ENCODE peak calls at places on chromosomes 2 and 18, in five cellular contexts. U, Y, G, J and R are unnamed samples.

GRCh38 chr2:125259441-125259840 is 1234.4 kb downstream of the CNTNAP5 start:
- DNase-seq in U (no peak), J (no peak), G (no peak), Y (no peak), R (no peak)

GRCh38 chr2:155525194-155525593 is 807.3 kb downstream of the NR4A2 start:
- DNase-seq in J (no peak), G (no peak), U (no peak), Y (no peak), R (no peak)

GRCh38 chr2:26952374-26952773 is 18.1 kb upstream of the MAPRE3 start:
- DNase-seq in U (no peak), G (no peak), Y (no peak), J (no peak), R (no peak)

GRCh38 chr2:119253760-119254600 is 30.3 kb downstream of the STEAP3 start:
- DNase-seq in U (no peak), G (no peak), Y (no peak), J (no peak), R (no peak)

GRCh38 chr2:223203971-223204370 is 152.0 kb downstream of the KCNE4 start:
- DNase-seq in J (no peak), U (no peak), G (no peak), Y (no peak), R (peak; percentile 66)

GRCh38 chr2:55112229-55113016 is 62.2 kb upstream of the RTN4 start:
- DNase-seq in U (peak; percentile 77), G (peak; percentile 60), Y (peak; percentile 79), J (peak; percentile 92), R (peak; percentile 91)

GRCh38 chr18:63570721-63571120 is 16.4 kb upstream of the SERPINB13 start:
- DNase-seq in G (no peak), U (no peak), Y (no peak), J (no peak), R (no peak)

GRCh38 chr2:225411452-225411851 is 11.9 kb downstream of the NYAP2 start:
- DNase-seq in G (no peak), J (no peak), Y (no peak), U (no peak), R (no peak)

GRCh38 chr2:130756041-130756720 is 841 bp downstream of the AMER3 start:
- DNase-seq in U (no peak), J (no peak), Y (no peak), G (no peak), R (peak; percentile 6)

GRCh38 chr2:234830853-234831252 is 121.0 kb upstream of the SH3BP4 start:
- DNase-seq in G (no peak), J (no peak), Y (no peak), U (no peak), R (no peak)

DNA sequence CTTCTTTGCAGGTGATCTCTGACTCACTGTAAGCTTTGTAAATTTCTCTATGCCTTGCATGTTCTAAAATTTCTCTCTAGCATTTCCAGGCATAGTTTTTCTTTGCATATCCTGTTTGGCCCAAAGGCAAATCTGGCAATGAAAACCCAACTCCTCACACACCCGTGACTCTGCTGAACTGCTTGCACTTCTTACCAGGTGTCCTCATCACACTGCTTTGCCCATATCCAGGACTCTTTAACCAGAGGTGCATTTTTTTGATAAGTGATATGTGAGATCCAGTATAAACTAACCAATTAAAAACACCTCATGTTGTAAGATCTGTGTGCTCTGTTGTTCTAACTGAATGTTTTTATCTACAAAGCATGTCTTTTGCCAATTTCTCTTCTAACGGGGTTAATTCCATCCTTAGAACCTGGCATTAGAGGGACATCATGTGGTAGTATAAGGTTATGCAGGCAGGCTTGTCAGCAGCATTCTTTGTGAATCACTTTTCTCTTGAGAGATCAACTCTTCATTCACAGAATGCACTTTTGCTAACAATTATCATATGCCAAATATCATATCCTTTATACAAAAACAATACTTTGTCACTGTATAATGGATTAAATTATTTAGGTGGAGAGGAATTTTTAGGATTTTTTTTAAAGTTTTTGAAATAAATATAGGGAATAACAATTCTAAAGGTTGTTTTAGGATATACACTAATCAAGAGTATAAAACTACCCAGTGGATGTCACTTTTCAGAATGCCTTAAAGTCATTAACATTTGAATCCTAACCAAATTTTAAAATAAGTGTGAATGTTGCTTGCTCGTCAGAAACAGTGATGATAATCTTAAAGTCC is 20.8 kb upstream of the TMX3 start:
- DNase-seq in G (no peak), U (no peak), J (no peak), Y (peak; percentile 61), R (peak; percentile 87)
- TF ChIP-seq CTCF in G (peak; percentile 58), U (peak; percentile 68), J (peak; percentile 68), Y (peak; percentile 58), R (peak; percentile 80)

DNA sequence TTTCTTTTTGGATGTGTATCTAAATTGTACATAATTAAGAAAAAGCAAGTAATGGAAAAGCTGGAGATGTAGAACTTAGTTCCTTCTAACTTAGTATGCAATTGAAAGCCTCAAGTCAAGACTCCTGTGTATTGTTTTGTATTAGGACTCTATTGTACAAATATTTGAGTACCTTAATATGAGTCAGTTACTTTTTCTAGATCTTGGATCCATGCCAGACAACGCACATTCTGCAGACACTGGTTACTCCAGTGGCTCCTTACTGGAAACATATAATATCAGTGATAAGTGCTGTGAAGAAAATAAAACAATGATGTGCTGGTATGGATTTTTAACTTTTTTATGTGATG is 1.5 kb downstream of the SLC39A10 start:
- DNase-seq in J (no peak), Y (peak; percentile 85), U (no peak), G (no peak), R (peak; percentile 90)
- H3K4me3 ChIP-seq in J (peak overlapping the region; percentile 90), Y (peak overlapping the region; percentile 71), U (peak overlapping the region; percentile 84), G (peak overlapping the region; percentile 98), R (peak overlapping the region; percentile 94)

GRCh38 chr2:128503358-128504241 is 184.9 kb upstream of the HS6ST1 start:
- DNase-seq in J (peak; percentile 55), Y (peak; percentile 32), G (no peak), U (no peak), R (no peak)

GRCh38 chr2:128506534-128506933 is 187.9 kb upstream of the HS6ST1 start:
- DNase-seq in Y (no peak), U (no peak), G (no peak), J (no peak), R (no peak)

GRCh38 chr2:128504242-128505149 is 185.8 kb upstream of the HS6ST1 start:
- DNase-seq in J (peak; percentile 28), U (no peak), G (peak; percentile 21), Y (no peak), R (no peak)

GRCh38 chr2:128506127-128506526 is 187.5 kb upstream of the HS6ST1 start:
- DNase-seq in G (no peak), J (peak; percentile 6), Y (no peak), U (no peak), R (no peak)

GRCh38 chr2:128505150-128505490 is 186.5 kb upstream of the HS6ST1 start:
- DNase-seq in Y (no peak), U (no peak), J (peak; percentile 47), G (no peak), R (no peak)
- TF ChIP-seq CTCF in Y (no peak), U (no peak), J (no peak), G (no peak), R (no peak)

DNA sequence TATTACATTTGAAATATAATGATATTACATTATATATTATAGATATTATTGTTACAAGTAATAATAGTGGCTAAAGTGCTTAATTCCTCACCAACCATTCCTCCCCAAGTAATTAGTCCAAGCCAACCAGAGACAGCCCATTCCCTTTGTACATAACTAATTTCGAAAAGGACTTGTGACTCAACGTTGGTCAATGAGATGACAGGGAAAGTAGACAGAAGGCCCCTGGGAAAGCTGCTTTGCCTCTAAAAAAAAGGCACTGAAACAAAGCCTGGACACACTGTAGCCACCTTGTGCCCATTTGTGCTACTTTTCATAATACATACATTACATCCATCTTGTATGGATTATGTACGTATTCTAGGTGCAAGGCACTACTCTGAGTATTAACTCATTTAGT is 28.8 kb downstream of the COLEC12 start:
- DNase-seq in J (no peak), Y (no peak), U (no peak), G (no peak), R (no peak)
- H3K4me3 ChIP-seq in J (no peak overlapping the region), Y (no peak overlapping the region), U (no peak overlapping the region), G (no peak overlapping the region), R (no peak overlapping the region)

DNA sequence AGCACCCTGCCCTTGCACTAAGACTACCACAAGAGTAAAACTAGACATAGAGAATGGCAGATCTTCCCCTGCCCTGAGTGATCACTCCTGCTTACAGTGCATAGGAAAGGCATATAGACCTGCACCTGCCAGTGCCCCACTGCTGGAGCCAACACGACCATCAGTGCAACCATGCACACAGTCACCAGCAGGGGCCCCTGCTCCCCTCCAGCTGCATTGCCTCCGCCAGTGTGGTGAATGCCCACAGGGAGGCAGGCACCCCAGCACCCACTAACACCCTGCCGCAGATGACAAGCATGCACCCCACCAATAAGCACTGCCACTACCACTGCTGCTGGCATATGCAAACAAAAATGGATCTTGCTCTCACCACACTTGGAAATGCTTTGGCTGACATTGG is 478.8 kb downstream of the ADCYAP1 start:
- DNase-seq in G (no peak), J (no peak), Y (no peak), U (no peak), R (no peak)
- TF ChIP-seq CTCF in G (no peak), J (no peak), Y (no peak), U (no peak), R (no peak)

DNA sequence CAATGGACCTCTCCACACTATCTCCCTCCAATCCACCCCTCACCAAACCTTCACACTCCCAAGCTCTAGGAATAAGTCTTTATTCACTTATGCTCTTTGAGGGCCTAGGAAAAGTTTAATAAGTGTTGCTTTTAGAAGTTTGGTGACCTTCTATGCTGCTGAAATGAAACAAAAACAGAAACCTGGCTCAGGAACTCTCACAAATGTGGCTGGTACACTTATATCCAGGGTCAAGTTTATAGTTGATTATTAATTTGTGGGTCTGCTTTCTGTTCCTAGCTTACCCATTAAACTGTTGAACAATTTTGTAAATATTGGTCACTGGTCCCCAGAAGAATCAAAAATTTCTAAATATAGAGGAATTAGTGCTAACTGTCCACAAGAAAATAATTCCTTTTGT is 14.2 kb upstream of the ANKRD44 start:
- DNase-seq in J (no peak), U (no peak), G (no peak), Y (no peak), R (no peak)
- H3K4me3 ChIP-seq in J (no peak overlapping the region), U (no peak overlapping the region), G (no peak overlapping the region), Y (no peak overlapping the region), R (no peak overlapping the region)

DNA sequence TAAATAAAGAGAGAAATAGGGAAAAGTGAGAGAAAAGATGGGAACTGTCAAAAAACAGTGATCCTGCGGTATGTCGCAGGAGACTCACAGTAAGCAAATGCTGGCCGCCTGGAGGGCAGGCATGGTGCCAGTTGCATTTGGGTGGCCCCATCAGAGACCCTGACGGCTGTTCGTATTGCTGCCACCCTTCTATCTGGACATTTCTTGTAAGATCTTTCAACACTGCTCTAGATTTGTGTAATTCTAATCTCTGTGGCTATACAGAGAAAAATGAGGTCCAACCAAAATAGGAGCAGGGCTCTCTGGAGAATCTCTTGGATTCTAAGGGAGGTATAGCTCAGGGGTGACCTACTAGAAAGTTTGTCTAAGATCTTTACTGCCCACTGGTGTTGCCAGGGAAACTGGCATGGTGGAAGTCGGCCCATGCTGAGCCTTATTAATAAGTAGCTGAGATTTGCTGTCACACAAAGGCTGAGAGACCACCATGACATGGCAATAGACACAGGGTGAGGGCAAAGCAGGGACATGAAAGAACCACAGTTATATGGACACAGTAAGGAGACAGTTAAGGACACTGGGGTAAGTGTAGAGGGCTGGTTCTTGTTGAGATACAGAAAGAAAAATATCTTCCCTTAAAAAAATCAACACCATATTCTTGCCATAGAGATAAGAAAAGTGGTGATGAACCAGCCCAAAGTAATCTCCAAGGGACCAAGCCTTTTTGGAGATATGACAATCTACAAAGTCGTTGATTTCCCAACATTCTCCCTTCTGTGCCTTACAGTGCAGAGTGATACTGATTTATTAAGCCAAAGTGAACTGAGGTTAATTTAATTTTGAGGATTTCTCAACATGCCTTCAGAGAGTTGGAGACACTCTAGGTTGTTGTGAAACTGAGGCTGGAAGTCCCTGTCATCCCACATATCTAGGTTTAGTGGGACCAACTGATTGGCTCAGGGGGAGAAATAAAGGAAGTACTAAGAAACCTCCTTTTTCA is 26.3 kb upstream of the FZD7 start:
- DNase-seq in U (no peak), Y (no peak), J (peak; percentile 70), G (no peak), R (peak; percentile 9)
- TF ChIP-seq CTCF in U (no peak), Y (no peak), J (no peak), G (no peak), R (peak; percentile 20)

GRCh38 chr2:35973737-35974132 is 381.8 kb upstream of the CRIM1 start:
- DNase-seq in J (no peak), Y (peak; percentile 99), G (no peak), U (no peak), R (no peak)
- H3K4me3 ChIP-seq in J (no peak overlapping the region), Y (no peak overlapping the region), G (no peak overlapping the region), U (no peak overlapping the region), R (no peak overlapping the region)